ENCODE peak calls at places on chromosomes 6 and 20, in seven cellular contexts. K is NCI-H2171 treated with DMSO at 0.1 percent for 48 hours; U is MCF 10A; E is stimulated activated CD8-positive, alpha-beta memory T cell treated with anti-CD3 and anti-CD28 coated beads, Interleukin-12 subunit alpha, Interleukin-12 subunit beta, amount 100 ng/mL, for 4 hours; I is HuH-7; N is activated T-cell treated with anti-CD3 and anti-CD28 coated beads, Interleukin-2, amount 50 U/mL, for 1 hour; B is activated T-helper 2 cell treated with anti-CD3 and anti-CD28 coated beads, Interferon-gamma antibody, Interleukin-2, Interleukin-4, amounts not matched to agents 10 μg/mL and 5 μg/mL and 100 μg/mL, durations not matched to agents 14 hours and 24 hours and 36 hours. O is an unnamed sample.

GRCh38 chr6:158516098-158516497 is 43.8 kb upstream of the TMEM181 start:
- DNase-seq in K (no peak), U (no peak), E (no peak), I (no peak), N (no peak), B (no peak), O (no peak)

GRCh38 chr6:138007014-138007472 is 100.2 kb downstream of the PERP start:
- DNase-seq in K (peak), U (peak), E (no peak), I (peak), N (peak), B (no peak), O (no peak)

GRCh38 chr6:35167505-35167904 is 26.4 kb upstream of the TCP11 start:
- DNase-seq in K (no peak), U (no peak), E (no peak), I (no peak), N (no peak), B (no peak), O (no peak)

GRCh38 chr6:34130870-34131269 is 15.0 kb downstream of the GRM4 start:
- DNase-seq in K (no peak), U (no peak), E (no peak), I (no peak), N (no peak), B (no peak), O (no peak)

GRCh38 chr6:106966671-106967522 is 7.6 kb downstream of the CD24 start:
- DNase-seq in K (no peak), U (no peak), E (no peak), I (no peak), N (no peak), B (no peak), O (no peak)

GRCh38 chr6:87054143-87054833 is 40.6 kb downstream of the CGA start:
- DNase-seq in K (no peak), U (no peak), E (no peak), I (no peak), N (no peak), B (no peak), O (no peak)

GRCh38 chr6:34249469-34250370 is 914 bp upstream of the SMIM29 start:
- DNase-seq in K (no peak), U (no peak), E (no peak), I (no peak), N (no peak), B (no peak), O (no peak)

GRCh38 chr6:43771210-43771857 is 1.3 kb downstream of the VEGFA start:
- DNase-seq in K (peak), U (peak), E (peak), I (no peak), N (peak), B (peak), O (peak)

GRCh38 chr6:24658573-24659511 is 7.9 kb downstream of the TDP2 start:
- DNase-seq in K (no peak), U (peak), E (no peak), I (no peak), N (no peak), B (no peak), O (no peak)

GRCh38 chr6:109690373-109690739 is 646 bp downstream of the AK9 start:
- DNase-seq in K (peak), U (no peak), E (peak), I (peak), N (peak), B (peak), O (peak)

GRCh38 chr6:15464211-15464725 is 198.6 kb downstream of the DTNBP1 start:
- DNase-seq in K (no peak), U (peak), E (peak), I (no peak), N (peak), B (peak), O (peak)

GRCh38 chr6:20180935-20181334 is 31.3 kb downstream of the MBOAT1 start:
- DNase-seq in K (no peak), U (no peak), E (no peak), I (no peak), N (no peak), B (no peak), O (no peak)

GRCh38 chr6:33861722-33862121 is 57.9 kb upstream of the MLN start:
- DNase-seq in K (no peak), U (no peak), E (no peak), I (no peak), N (no peak), B (no peak), O (no peak)

GRCh38 chr20:31833931-31834521 is 11.4 kb downstream of the FOXS1 start:
- DNase-seq in K (no peak), U (no peak), E (no peak), I (no peak), N (no peak), B (no peak), O (no peak)

GRCh38 chr6:18352842-18353241 is 34.3 kb upstream of the RNF144B start:
- DNase-seq in K (peak), U (peak), E (no peak), I (no peak), N (no peak), B (no peak), O (no peak)

GRCh38 chr20:23293689-23294088 is 56.9 kb upstream of the NXT1 start:
- DNase-seq in K (no peak), U (no peak), E (no peak), I (no peak), N (no peak), B (no peak), O (no peak)

GRCh38 chr6:64012351-64013060 is 376.9 kb downstream of the PHF3 start:
- DNase-seq in K (peak), U (peak), E (no peak), I (peak), N (no peak), B (no peak), O (no peak)

GRCh38 chr20:2800590-2801458 is at the start of gene CPXM1:
- DNase-seq in K (peak), U (no peak), E (no peak), I (no peak), N (peak), B (no peak), O (no peak)

GRCh38 chr20:29742699-29743100 is 1514.8 kb upstream of the DEFB115 start:
- DNase-seq in K (no peak), U (no peak), E (no peak), I (no peak), N (no peak), B (no peak), O (no peak)

GRCh38 chr6:48186746-48187145 is 75.7 kb upstream of the PTCHD4 start:
- DNase-seq in K (no peak), U (no peak), E (no peak), I (no peak), N (no peak), B (no peak), O (no peak)

GRCh38 chr6:168619560-168620314 is 178.8 kb downstream of the SMOC2 start:
- DNase-seq in K (no peak), U (no peak), E (peak), I (no peak), N (peak), B (no peak), O (no peak)

GRCh38 chr6:69216127-69216526 is 580.7 kb downstream of the LMBRD1 start:
- DNase-seq in K (no peak), U (no peak), E (no peak), I (no peak), N (no peak), B (no peak), O (no peak)

GRCh38 chr20:50510706-50511401 is 671 bp downstream of the PTPN1 start:
- DNase-seq in K (no peak), U (no peak), E (no peak), I (no peak), N (peak), B (no peak), O (peak)

O was measured in activated B cell treated with CpG ODN at 0.5 μM for 24 hours.